ENCODE peak calls at places on chromosomes 12 and 14, in six cellular contexts. C, F, R, S, M and K are unnamed samples.

GRCh38 chr12:66144796-66145754 is 14.5 kb upstream of the LLPH start:
- DNase-seq in C (peak), F (peak), R (no peak), S (peak), M (peak), K (peak)

GRCh38 chr12:97960741-97961608 is 498.4 kb downstream of the RMST start:
- DNase-seq in C (peak), F (peak), R (no peak), S (no peak), M (peak), K (no peak)

GRCh38 chr14:37116933-37117844 is 55.2 kb downstream of the SLC25A21 start:
- DNase-seq in C (no peak), F (peak), R (peak), S (peak), M (peak), K (peak)

GRCh38 chr14:65555358-65555757 is 142.8 kb downstream of the FUT8 start:
- DNase-seq in C (no peak), F (no peak), R (no peak), S (no peak), M (no peak), K (no peak)

GRCh38 chr14:54166049-54166950 is 209.7 kb upstream of the BMP4 start:
- DNase-seq in C (no peak), F (no peak), R (no peak), S (no peak), M (no peak), K (no peak)

GRCh38 chr12:57907281-57907680 is 34.1 kb upstream of the ATP23 start:
- DNase-seq in C (no peak), F (no peak), R (no peak), S (no peak), M (no peak), K (no peak)

GRCh38 chr12:131218291-131219172 is 264.8 kb downstream of the ADGRD1 start:
- DNase-seq in C (peak), F (no peak), R (no peak), S (no peak), M (no peak), K (no peak)

GRCh38 chr14:29783556-29783955 is 144.1 kb downstream of the PRKD1 start:
- DNase-seq in C (no peak), F (no peak), R (no peak), S (no peak), M (peak), K (no peak)

GRCh38 chr14:67409461-67409860 is 2.5 kb downstream of the PLEK2 start:
- DNase-seq in C (no peak), F (peak), R (no peak), S (no peak), M (no peak), K (no peak)

GRCh38 chr14:104118006-104118844 is 20.2 kb upstream of the KIF26A start:
- DNase-seq in C (no peak), F (no peak), R (no peak), S (no peak), M (no peak), K (no peak)
- H3K4me3 ChIP-seq in C (no peak), F (peak), R (no peak), S (no peak), M (no peak), K (no peak)

GRCh38 chr12:127619869-127620769 is 646.9 kb upstream of the TMEM132C start:
- DNase-seq in C (no peak), F (no peak), R (no peak), S (peak), M (no peak), K (no peak)
- TF ChIP-seq CTCF in C (no peak), F (no peak), R (no peak), S (no peak), M (no peak), K (no peak)

GRCh38 chr12:93183940-93184663 is 193.6 kb upstream of the NUDT4 start:
- DNase-seq in C (peak), F (no peak), R (no peak), S (peak), M (peak), K (no peak)

GRCh38 chr12:93186621-93187020 is 191.1 kb upstream of the NUDT4 start:
- DNase-seq in C (no peak), F (no peak), R (no peak), S (no peak), M (no peak), K (no peak)

GRCh38 chr12:93184664-93185368 is 192.9 kb upstream of the NUDT4 start:
- DNase-seq in C (no peak), F (no peak), R (no peak), S (no peak), M (no peak), K (no peak)

GRCh38 chr12:93186131-93186530 is 191.6 kb upstream of the NUDT4 start:
- DNase-seq in C (no peak), F (no peak), R (no peak), S (peak), M (peak), K (no peak)

GRCh38 chr12:93185369-93185741 is 192.4 kb upstream of the NUDT4 start:
- DNase-seq in C (no peak), F (no peak), R (no peak), S (no peak), M (no peak), K (no peak)
- H3K4me3 ChIP-seq in C (no peak), F (no peak), R (no peak), S (no peak), M (no peak), K (no peak)

DNA sequence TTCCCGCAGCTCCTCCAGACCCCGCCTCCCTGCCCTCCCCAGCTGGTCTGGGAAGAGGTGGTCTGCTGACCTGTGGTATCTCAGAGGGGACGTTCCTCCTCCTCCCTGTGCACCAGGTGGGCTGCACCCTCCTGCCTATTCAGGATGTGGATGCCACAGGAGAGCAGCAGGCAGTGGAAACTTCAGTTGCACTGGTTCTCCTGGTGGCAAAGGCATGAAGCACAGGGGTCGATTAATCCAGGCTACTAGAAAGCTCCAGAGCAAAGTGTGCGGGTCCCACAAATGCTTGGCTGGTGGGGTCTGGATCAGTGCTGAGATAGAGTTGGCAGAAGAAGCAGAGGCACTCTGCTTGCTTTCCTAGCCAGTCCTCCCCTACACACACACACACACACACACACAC is 197.0 kb downstream of the SLC41A2 start:
- DNase-seq in C (no peak), F (no peak), R (no peak), S (no peak), M (no peak), K (no peak)
- TF ChIP-seq CTCF in C (no peak), F (no peak), R (no peak), S (no peak), M (no peak), K (peak)